ENCODE peak calls at places on chromosomes 3 and 15, in five cellular contexts. W, T, F, S and P are unnamed samples.

GRCh38 chr3:187222801-187223200 is 25.5 kb downstream of the RTP1 start:
- DNase-seq in T (no peak), F (no peak), S (no peak), W (no peak), P (no peak)

GRCh38 chr3:129310111-129310601 is 31.5 kb downstream of the HMCES start:
- DNase-seq in T (peak; percentile 90), W (no peak), S (peak; percentile 50), F (no peak), P (no peak)

GRCh38 chr3:98702166-98702565 is 61.0 kb upstream of the ST3GAL6 start:
- DNase-seq in T (no peak), F (no peak), S (no peak), W (no peak), P (no peak)

GRCh38 chr15:91100561-91101355 is 701 bp downstream of the SV2B start:
- DNase-seq in T (no peak), W (no peak), S (no peak), F (peak; percentile 27), P (no peak)

GRCh38 chr15:73371812-73372211 is 3.1 kb upstream of the HCN4 start:
- DNase-seq in S (no peak), T (no peak), F (no peak), W (no peak), P (no peak)

GRCh38 chr3:72445827-72446405 is 402.3 kb downstream of the SHQ1 start:
- DNase-seq in S (no peak), W (no peak), T (no peak), F (peak; percentile 19), P (no peak)

GRCh38 chr3:45943207-45943846 is at the start of gene CXCR6:
- DNase-seq in W (no peak), T (no peak), S (no peak), F (no peak), P (no peak)

GRCh38 chr3:49469037-49469875 is 811 bp upstream of the DAG1 start:
- DNase-seq in T (peak; percentile 86), W (peak; percentile 79), S (peak; percentile 88), F (no peak), P (no peak)

GRCh38 chr3:44913868-44914468 is 39.6 kb downstream of the TGM4 start:
- DNase-seq in T (peak; percentile 84), S (peak; percentile 85), F (peak; percentile 78), W (no peak), P (peak; percentile 41)

GRCh38 chr3:124059580-124059979 is 67.7 kb upstream of the ROPN1 start:
- DNase-seq in F (no peak), S (no peak), T (no peak), W (no peak), P (no peak)

GRCh38 chr15:51076142-51076897 is 18.4 kb downstream of the TNFAIP8L3 start:
- DNase-seq in W (no peak), S (no peak), T (no peak), F (no peak), P (no peak)

GRCh38 chr15:72319360-72319984 is 485 bp downstream of the CELF6 start:
- DNase-seq in T (peak; percentile 37), F (peak; percentile 72), W (peak; percentile 66), S (peak; percentile 93), P (peak; percentile 57)

GRCh38 chr3:141913150-141913811 is 36.8 kb downstream of the ATP1B3 start:
- DNase-seq in W (no peak), F (peak; percentile 74), T (peak; percentile 74), S (no peak), P (no peak)

GRCh38 chr3:102016417-102016816 is 167.1 kb downstream of the NFKBIZ start:
- DNase-seq in F (no peak), S (no peak), T (no peak), W (no peak), P (no peak)

GRCh38 chr3:170307998-170308398 is 49.5 kb upstream of the SKIL start:
- DNase-seq in W (no peak), T (peak; percentile 32), F (no peak), S (no peak), P (no peak)

GRCh38 chr15:74433592-74434259 is at the start of gene SEMA7A:
- DNase-seq in T (peak; percentile 57), F (peak; percentile 92), S (peak; percentile 94), W (no peak), P (peak; percentile 83)

GRCh38 chr3:44033123-44033522 is 208.6 kb upstream of the TOPAZ1 start:
- DNase-seq in T (no peak), W (no peak), S (no peak), F (no peak), P (no peak)

GRCh38 chr15:101193063-101193712 is 58.7 kb downstream of the CHSY1 start:
- DNase-seq in T (no peak), F (no peak), W (no peak), S (no peak), P (no peak)

GRCh38 chr3:81666502-81667121 is 94.8 kb downstream of the GBE1 start:
- DNase-seq in T (peak; percentile 39), W (no peak), S (no peak), F (peak; percentile 27), P (no peak)

GRCh38 chr3:192915724-192916123 is 1.9 kb downstream of the MB21D2 start:
- DNase-seq in W (no peak), S (no peak), T (no peak), F (no peak), P (no peak)

GRCh38 chr15:100094127-100094510 is 247.7 kb downstream of the ADAMTS17 start:
- DNase-seq in S (no peak), T (no peak), W (no peak), F (no peak), P (no peak)

GRCh38 chr15:91469627-91470567 is 369.8 kb downstream of the SV2B start:
- DNase-seq in T (no peak), S (no peak), W (no peak), F (peak; percentile 46), P (no peak)

GRCh38 chr3:16633948-16634347 is 28.7 kb upstream of the DAZL start:
- DNase-seq in F (no peak), W (no peak), T (no peak), S (no peak), P (no peak)

GRCh38 chr3:184798120-184798519 is 13.8 kb upstream of the VPS8 start:
- DNase-seq in S (no peak), F (no peak), T (no peak), W (no peak), P (no peak)

GRCh38 chr3:39541917-39542329 is 74.4 kb downstream of the MOBP start:
- DNase-seq in W (no peak), F (peak; percentile 29), S (no peak), T (peak; percentile 49), P (no peak)

GRCh38 chr3:94522488-94522887 is 459.6 kb downstream of the NSUN3 start:
- DNase-seq in S (no peak), W (no peak), F (no peak), T (peak; percentile 13), P (no peak)

GRCh38 chr3:94520364-94520763 is 457.5 kb downstream of the NSUN3 start:
- DNase-seq in T (no peak), F (no peak), W (no peak), S (no peak), P (no peak)

GRCh38 chr3:94524102-94524922 is 461.5 kb downstream of the NSUN3 start:
- DNase-seq in T (no peak), W (no peak), F (no peak), S (peak; percentile 26), P (no peak)

GRCh38 chr3:94529821-94530220 is 467.0 kb downstream of the NSUN3 start:
- DNase-seq in S (no peak), F (no peak), W (no peak), T (no peak), P (no peak)

GRCh38 chr3:94525039-94525438 is 462.2 kb downstream of the NSUN3 start:
- DNase-seq in S (peak; percentile 28), F (no peak), T (peak; percentile 33), W (no peak), P (no peak)
- TF ChIP-seq CTCF in S (peak; percentile 49), F (no peak), T (no peak), W (peak; percentile 31), P (no peak)

DNA sequence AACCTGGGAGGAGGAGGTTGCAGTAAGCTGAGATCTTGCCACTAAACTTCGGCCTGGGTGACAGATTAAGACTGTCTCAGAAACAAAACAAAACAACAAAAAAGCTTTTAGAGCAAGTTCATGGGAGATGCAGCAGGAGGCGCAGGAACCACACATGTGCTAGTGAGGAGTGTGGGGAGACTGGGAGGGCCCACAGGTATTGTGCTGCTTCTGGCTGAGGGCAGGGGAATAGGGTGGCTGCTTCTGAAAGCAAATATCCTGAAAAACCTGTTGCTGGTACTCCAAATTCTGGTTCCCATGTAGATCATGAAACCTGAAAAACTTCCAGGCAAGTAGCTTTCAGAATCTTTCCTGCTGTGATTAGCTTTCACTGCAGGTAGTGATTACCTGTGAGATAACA is 22.1 kb downstream of the TYRO3 start:
- DNase-seq in S (peak; percentile 81), T (no peak), F (peak; percentile 37), W (no peak), P (no peak)
- TF ChIP-seq CTCF in S (peak; percentile 68), T (no peak), F (no peak), W (no peak), P (no peak)

GRCh38 chr3:20046556-20046955 is 6.3 kb downstream of the KAT2B start:
- DNase-seq in W (no peak), T (no peak), S (no peak), F (no peak), P (no peak)
- TF ChIP-seq CTCF in W (no peak), T (no peak), S (no peak), F (no peak), P (no peak)

GRCh38 chr3:135865554-135865953 is 100.0 kb upstream of the PPP2R3A start:
- DNase-seq in S (no peak), W (no peak), T (no peak), F (no peak), P (no peak)
- TF ChIP-seq CTCF in S (no peak), W (no peak), T (no peak), F (no peak), P (no peak)